ENCODE peak calls at places on chromosomes 11 and 22, in ten cellular contexts. Q, R, B, C, J, V, U, K, N and Z are unnamed samples.
A peak's percentile ranks its signal among the peaks of the same experiment; 100 is the strongest.

GRCh38 chr11:45348729-45349128 is 62.6 kb upstream of the SYT13 start:
- DNase-seq in Q (no peak), R (no peak), B (no peak), C (no peak), J (no peak), V (no peak), U (no peak), K (no peak), N (no peak), Z (no peak)

GRCh38 chr11:125167292-125167953 is 2.9 kb downstream of the PKNOX2 start:
- DNase-seq in Q (peak; percentile 69), R (no peak), B (no peak), C (peak; percentile 74), J (no peak), V (peak; percentile 71), U (no peak), K (no peak), N (peak; percentile 55), Z (no peak)

GRCh38 chr22:25626146-25626992 is 61.9 kb downstream of the GRK3 start:
- DNase-seq in Q (no peak), R (no peak), B (no peak), C (no peak), J (no peak), V (no peak), U (no peak), K (no peak), N (no peak), Z (no peak)

GRCh38 chr11:62552931-62553838 is 6.6 kb upstream of the AHNAK start:
- DNase-seq in Q (peak; percentile 88), R (no peak), B (no peak), C (peak; percentile 47), J (no peak), V (peak; percentile 94), U (peak; percentile 98), K (no peak), N (no peak), Z (peak; percentile 87)

GRCh38 chr11:91495837-91496236 is 728.8 kb upstream of the FAT3 start:
- DNase-seq in Q (no peak), R (no peak), B (no peak), C (no peak), J (no peak), V (no peak), U (no peak), K (no peak), N (no peak), Z (no peak)

GRCh38 chr11:89293966-89294679 is 116.4 kb downstream of the TYR start:
- DNase-seq in Q (no peak), R (no peak), B (no peak), C (peak; percentile 40), J (no peak), V (peak; percentile 41), U (no peak), K (no peak), N (no peak), Z (no peak)

GRCh38 chr11:114058871-114059277 is 637 bp upstream of the ZBTB16 start:
- DNase-seq in Q (no peak), R (peak; percentile 63), B (no peak), C (peak; percentile 34), J (no peak), V (peak; percentile 75), U (no peak), K (peak; percentile 28), N (no peak), Z (no peak)

GRCh38 chr11:19868281-19868821 is 155.7 kb downstream of the NAV2 start:
- DNase-seq in Q (no peak), R (no peak), B (no peak), C (no peak), J (no peak), V (peak; percentile 73), U (peak; percentile 50), K (peak; percentile 87), N (no peak), Z (peak; percentile 56)